ENCODE peak calls at places on chromosomes 2 and 18, in four cellular contexts. B is GM06990, Q is T-helper 2 cell, L is nephron progenitor cell. I is an unnamed sample.

GRCh38 chr2:132581917-132582316 is 88.1 kb downstream of the LYPD1 start:
- DNase-seq in B (no peak), Q (no peak), L (no peak), I (no peak)

GRCh38 chr18:35386600-35387366 is 9.6 kb upstream of the ZNF396 start:
- DNase-seq in B (peak), Q (peak), L (peak), I (peak)

GRCh38 chr2:29902356-29902755 is 19.0 kb downstream of the ALK start:
- DNase-seq in B (no peak), Q (no peak), L (peak), I (no peak)

GRCh38 chr2:3137651-3138300 is 239.8 kb downstream of the EIPR1 start:
- DNase-seq in B (no peak), Q (no peak), L (no peak), I (no peak)

GRCh38 chr2:219836647-219837177 is 209.3 kb downstream of the SLC4A3 start:
- DNase-seq in B (no peak), Q (no peak), L (no peak), I (no peak)

GRCh38 chr2:47488870-47489584 is 86.1 kb downstream of the MSH2 start:
- DNase-seq in B (no peak), Q (no peak), L (no peak), I (peak)

GRCh38 chr2:24840962-24841945 is 48.0 kb downstream of the CENPO start:
- DNase-seq in B (no peak), Q (no peak), L (no peak), I (no peak)

GRCh38 chr2:200319587-200320337 is 13.3 kb downstream of the SPATS2L start:
- DNase-seq in B (no peak), Q (no peak), L (no peak), I (no peak)

GRCh38 chr2:9494096-9494495 is 19.7 kb downstream of the IAH1 start:
- DNase-seq in B (no peak), Q (no peak), L (no peak), I (no peak)

GRCh38 chr2:183162362-183162761 is 38.1 kb downstream of the NUP35 start:
- DNase-seq in B (no peak), Q (no peak), L (no peak), I (no peak)

GRCh38 chr2:46297546-46298271 is 502 bp downstream of the EPAS1 start:
- DNase-seq in B (peak), Q (peak), L (peak), I (peak)